ENCODE peak calls at places on chromosomes 2 and 18, in eight cellular contexts. Q is adrenal gland; B is CD8-positive, alpha-beta memory T cell; J is left ventricle myocardium inferior; R is Panc1; F is psoas muscle; Z is heart left ventricle; Y is spleen. K is an unnamed sample.

GRCh38 chr18:76209597-76209996 is 285.4 kb downstream of the ZNF516 start:
- DNase-seq in Q (no peak), B (no peak), J (no peak), R (peak), F (no peak), Z (no peak), Y (no peak), K (peak)

GRCh38 chr2:217166241-217166640 is 306.4 kb upstream of the TNP1 start:
- DNase-seq in Q (no peak), B (no peak), J (no peak), R (peak), F (no peak), Z (peak), Y (no peak), K (no peak)

GRCh38 chr2:23354554-23354953 is 30.4 kb upstream of the KLHL29 start:
- DNase-seq in Q (no peak), B (no peak), J (no peak), R (no peak), F (no peak), Z (no peak), Y (no peak), K (no peak)

GRCh38 chr2:235614900-235615712 is 121.3 kb downstream of the AGAP1 start:
- DNase-seq in Q (peak), B (no peak), J (peak), R (no peak), F (peak), Z (peak), Y (no peak), K (peak)

GRCh38 chr2:152875832-152876669 is 157.6 kb downstream of the ARL6IP6 start:
- DNase-seq in Q (no peak), B (no peak), J (no peak), R (no peak), F (no peak), Z (no peak), Y (no peak), K (no peak)

GRCh38 chr18:6211174-6211504 is 203.6 kb downstream of the L3MBTL4 start:
- DNase-seq in Q (no peak), B (no peak), J (no peak), R (no peak), F (no peak), Z (no peak), Y (no peak), K (no peak)

GRCh38 chr2:239394978-239395377 is 5.8 kb downstream of the HDAC4 start:
- DNase-seq in Q (peak), B (no peak), J (no peak), R (no peak), F (no peak), Z (no peak), Y (peak), K (no peak)

GRCh38 chr2:158845869-158846268 is 50.8 kb downstream of the DAPL1 start:
- DNase-seq in Q (no peak), B (no peak), J (no peak), R (no peak), F (no peak), Z (no peak), Y (no peak), K (no peak)

GRCh38 chr18:55261253-55261652 is 302.0 kb upstream of the CCDC68 start:
- DNase-seq in Q (no peak), B (no peak), J (no peak), R (no peak), F (no peak), Z (no peak), Y (no peak), K (no peak)

GRCh38 chr18:68735498-68736343 is 20.8 kb upstream of the TMX3 start:
- DNase-seq in Q (no peak), B (no peak), J (no peak), R (peak), F (no peak), Z (no peak), Y (no peak), K (peak)

GRCh38 chr2:191675807-191676667 is 1.9 kb upstream of the NABP1 start:
- DNase-seq in Q (peak), B (peak), J (peak), R (no peak), F (peak), Z (peak), Y (peak), K (no peak)

GRCh38 chr2:54161660-54162059 is 46.2 kb downstream of the ACYP2 start:
- DNase-seq in Q (no peak), B (no peak), J (no peak), R (no peak), F (no peak), Z (no peak), Y (no peak), K (no peak)

GRCh38 chr2:161005170-161005569 is 155.1 kb upstream of the TANK start:
- DNase-seq in Q (no peak), B (no peak), J (no peak), R (no peak), F (no peak), Z (no peak), Y (no peak), K (no peak)

GRCh38 chr2:51710222-51710621 is 678.3 kb upstream of the NRXN1 start:
- DNase-seq in Q (no peak), B (no peak), J (no peak), R (no peak), F (no peak), Z (no peak), Y (no peak), K (no peak)

GRCh38 chr2:28365158-28365557 is 27.5 kb upstream of the FOSL2 start:
- DNase-seq in Q (no peak), B (no peak), J (no peak), R (no peak), F (peak), Z (no peak), Y (peak), K (no peak)
- H3K27ac ChIP-seq in Q (no peak), B (no peak), J (no peak), R (no peak), F (peak), Z (no peak), Y (no peak), K (no peak)

DNA sequence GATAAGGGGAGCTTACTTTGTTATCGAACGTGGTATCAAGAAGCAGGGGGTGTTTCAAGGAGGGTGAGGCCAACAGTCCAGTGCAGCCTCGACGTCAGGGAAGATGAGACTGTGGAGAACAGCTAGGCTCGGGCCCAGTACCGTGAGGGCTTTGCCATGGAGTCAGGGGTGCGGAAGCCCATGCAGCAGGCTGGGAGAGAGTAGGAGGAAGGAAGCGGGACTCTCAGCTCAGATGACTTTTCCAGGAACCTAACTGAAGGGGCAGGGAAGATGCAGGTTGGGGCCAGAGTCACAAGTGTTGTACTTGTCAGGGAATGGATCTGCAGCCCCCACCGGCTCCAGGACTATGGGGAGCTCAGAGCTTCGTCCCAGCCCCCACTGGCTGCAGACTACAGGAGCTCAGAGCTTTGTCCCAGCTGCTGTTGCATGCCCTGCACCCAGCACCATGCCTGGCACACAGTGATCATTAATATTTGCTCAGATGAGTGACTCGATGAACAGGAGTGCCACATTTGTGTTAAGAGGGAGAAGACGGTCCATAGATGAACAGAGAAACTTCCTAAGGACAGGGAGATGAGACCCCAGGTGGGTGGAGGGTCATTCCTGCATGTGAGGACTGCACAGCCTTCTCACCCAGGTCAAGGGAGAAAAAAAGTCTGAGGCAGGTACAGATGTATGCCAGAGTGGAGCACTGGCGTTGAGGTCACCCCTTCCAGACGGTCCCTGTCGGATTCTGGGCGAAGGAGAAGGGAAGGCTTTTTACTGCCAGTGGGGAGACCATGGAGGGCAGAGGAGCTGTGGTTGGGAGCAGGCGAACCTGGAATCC is 36.4 kb downstream of the PTGR3 start:
- DNase-seq in Q (no peak), B (no peak), J (no peak), R (no peak), F (no peak), Z (no peak), Y (no peak), K (no peak)
- H3K27ac ChIP-seq in Q (no peak), B (no peak), J (peak), R (no peak), F (no peak), Z (no peak), Y (no peak), K (no peak)

DNA sequence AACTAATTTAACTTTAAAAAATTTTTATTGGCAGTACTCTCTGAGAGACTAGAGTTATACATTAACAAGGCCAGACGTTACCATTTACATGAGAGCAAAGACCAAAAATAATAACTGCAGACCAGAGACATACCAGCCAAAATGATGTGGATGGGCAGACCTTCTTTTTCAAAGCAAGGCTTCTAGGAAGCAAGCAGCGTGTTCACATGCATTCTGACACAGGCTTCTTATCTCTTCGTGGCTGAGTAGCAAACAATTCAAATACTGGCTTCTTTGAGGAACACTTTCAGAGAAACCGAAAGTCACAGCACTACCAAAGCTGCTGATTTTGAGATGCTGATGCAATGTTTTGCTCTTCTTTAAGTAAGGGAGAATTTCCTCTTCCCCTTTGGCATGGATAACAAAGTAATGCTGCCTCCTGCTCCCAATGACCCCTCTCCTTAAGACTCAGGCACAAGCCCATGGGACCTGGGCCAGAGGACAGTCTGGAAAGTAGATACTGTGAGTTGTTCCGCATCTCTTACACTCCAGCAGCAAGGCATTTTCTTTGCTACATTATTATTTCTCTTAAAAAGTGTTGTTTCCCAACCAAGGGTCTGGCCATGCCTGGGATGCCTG is 181.9 kb downstream of the MREG start:
- DNase-seq in Q (no peak), B (no peak), J (peak), R (no peak), F (peak), Z (peak), Y (no peak), K (no peak)
- H3K27ac ChIP-seq in Q (no peak), B (peak), J (peak), R (no peak), F (no peak), Z (peak), Y (peak), K (no peak)

GRCh38 chr2:1803217-1804115 is 59.2 kb upstream of the PXDN start:
- DNase-seq in Q (no peak), B (no peak), J (no peak), R (no peak), F (no peak), Z (no peak), Y (peak), K (no peak)
- H3K27ac ChIP-seq in Q (no peak), B (no peak), J (no peak), R (no peak), F (no peak), Z (no peak), Y (no peak), K (no peak)

GRCh38 chr2:66535574-66536289 is 100.8 kb downstream of the MEIS1 start:
- DNase-seq in Q (no peak), B (no peak), J (no peak), R (no peak), F (no peak), Z (no peak), Y (no peak), K (no peak)

GRCh38 chr2:66536290-66536673 is 101.4 kb downstream of the MEIS1 start:
- DNase-seq in Q (no peak), B (no peak), J (no peak), R (no peak), F (no peak), Z (no peak), Y (no peak), K (no peak)

GRCh38 chr2:66537001-66537400 is 102.1 kb downstream of the MEIS1 start:
- DNase-seq in Q (no peak), B (no peak), J (no peak), R (no peak), F (no peak), Z (peak), Y (no peak), K (no peak)

GRCh38 chr2:66539452-66539851 is 104.5 kb downstream of the MEIS1 start:
- DNase-seq in Q (peak), B (no peak), J (no peak), R (no peak), F (no peak), Z (no peak), Y (no peak), K (peak)

DNA sequence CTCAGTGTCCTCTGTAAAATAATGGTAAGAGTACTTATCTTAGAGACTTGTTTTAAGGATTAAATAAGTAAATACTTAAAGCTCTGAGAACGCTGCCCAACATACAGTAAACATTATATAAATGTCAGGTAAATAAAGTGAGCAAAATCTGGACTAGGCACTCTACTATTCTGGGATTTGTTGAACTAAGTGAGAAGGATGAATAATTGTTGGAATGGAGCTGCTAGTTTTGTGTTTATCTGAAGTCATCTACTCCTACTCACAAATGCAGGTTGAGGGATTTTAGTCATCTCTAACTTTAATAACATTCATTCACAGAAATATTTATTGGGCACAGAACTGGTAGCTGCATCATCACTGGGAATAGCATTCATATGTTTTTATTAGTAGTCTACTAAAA is 103.4 kb downstream of the MEIS1 start:
- DNase-seq in Q (no peak), B (no peak), J (no peak), R (no peak), F (no peak), Z (no peak), Y (no peak), K (no peak)
- H3K27ac ChIP-seq in Q (peak), B (no peak), J (no peak), R (no peak), F (no peak), Z (no peak), Y (no peak), K (no peak)

DNA sequence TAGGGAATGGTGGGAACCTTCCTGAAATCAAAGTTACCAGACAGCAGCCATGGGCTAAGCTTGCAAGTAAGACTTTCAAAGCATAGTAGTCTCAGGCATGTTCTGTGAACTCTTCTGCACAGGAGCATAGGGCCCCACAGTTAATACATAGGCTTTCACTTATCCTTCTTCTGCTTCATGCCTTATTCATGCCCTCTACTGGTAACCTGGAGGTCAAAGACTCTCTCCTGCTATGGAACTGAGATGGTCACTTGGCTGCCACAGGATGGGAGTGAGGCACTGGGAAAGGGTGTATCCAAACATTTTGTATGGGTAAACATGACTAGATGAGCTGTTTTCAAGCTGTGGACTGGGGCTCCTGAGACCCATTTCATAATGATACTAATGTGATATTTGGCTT is 49.1 kb upstream of the ZNF638 start:
- DNase-seq in Q (no peak), B (no peak), J (no peak), R (peak), F (no peak), Z (no peak), Y (no peak), K (no peak)
- H3K27ac ChIP-seq in Q (no peak), B (no peak), J (peak), R (no peak), F (peak), Z (no peak), Y (no peak), K (no peak)

GRCh38 chr2:48529189-48529588 is 765 bp upstream of the STON1 start:
- DNase-seq in Q (no peak), B (no peak), J (no peak), R (no peak), F (no peak), Z (no peak), Y (no peak), K (no peak)
- H3K27ac ChIP-seq in Q (peak), B (no peak), J (peak), R (no peak), F (no peak), Z (no peak), Y (no peak), K (no peak)

DNA sequence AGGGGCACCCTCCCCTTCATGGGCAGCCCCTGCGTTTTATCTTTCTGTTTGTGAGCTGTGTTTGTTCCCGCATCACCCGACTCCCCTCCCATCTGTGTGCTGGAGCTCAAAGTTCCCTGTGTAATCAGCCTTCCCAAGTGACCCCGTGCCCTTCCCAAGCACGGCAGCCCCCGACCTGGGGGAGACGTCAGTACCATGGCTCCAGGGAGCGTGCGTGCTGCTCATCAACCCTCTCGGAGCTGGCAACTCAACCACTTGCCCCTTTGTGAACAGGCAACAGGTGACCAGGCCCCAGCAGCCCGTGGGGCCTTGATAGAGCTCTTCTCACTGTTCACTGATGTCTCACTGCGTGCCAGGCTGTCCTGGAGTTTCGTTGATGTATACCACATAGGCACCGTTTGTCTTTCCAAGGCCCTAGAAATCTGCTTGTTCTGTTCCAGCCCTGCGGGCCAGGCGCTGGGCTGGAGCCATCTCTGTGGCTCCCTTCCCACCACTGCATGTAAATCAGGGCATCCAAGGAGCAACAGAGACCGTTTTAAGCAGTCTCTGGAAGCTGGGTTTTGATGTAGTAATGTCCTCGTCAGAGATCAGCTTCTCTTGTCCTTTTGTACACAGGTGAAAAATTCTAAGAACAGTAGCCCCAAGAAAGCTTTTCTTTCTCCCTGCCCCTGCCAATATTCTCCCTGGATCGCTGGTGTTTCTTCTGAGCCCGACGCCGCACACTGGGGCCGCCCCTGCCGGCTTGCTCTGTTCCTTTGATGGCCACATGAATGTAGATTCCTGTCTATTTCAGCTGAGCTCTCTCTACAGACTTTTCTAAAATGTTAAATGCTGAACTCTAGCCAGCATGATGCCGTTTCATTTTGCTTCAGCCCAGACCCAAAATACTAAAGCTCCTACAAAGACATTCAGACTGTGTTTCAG is 107.0 kb upstream of the PTPRM start:
- DNase-seq in Q (no peak), B (no peak), J (peak), R (no peak), F (no peak), Z (peak), Y (no peak), K (no peak)
- H3K27ac ChIP-seq in Q (no peak), B (no peak), J (peak), R (no peak), F (no peak), Z (peak), Y (no peak), K (no peak)